ENCODE peak calls at places on chromosomes 7 and 10, in nine cellular contexts. One of them, this sample, is unnamed.

GRCh38 chr10:5659702-5660528 is 6.5 kb downstream of the ASB13 start:
- DNase-seq in brain microvascular endothelial cell: peak; percentile 53
- DNase-seq in astrocyte: peak; percentile 36
- DNase-seq in A549: peak; percentile 55
- DNase-seq in choroid plexus epithelial cell: peak; percentile 73
- DNase-seq in neural crest cell: no peak
- DNase-seq in LNCaP clone FGC: no peak
- DNase-seq in thyroid gland: no peak
- DNase-seq in IMR-90: peak; percentile 79
- DNase-seq in this sample: no peak

GRCh38 chr7:139065323-139065722 is 29.5 kb upstream of the ZC3HAV1L start:
- DNase-seq in brain microvascular endothelial cell: no peak
- DNase-seq in astrocyte: no peak
- DNase-seq in A549: no peak
- DNase-seq in choroid plexus epithelial cell: no peak
- DNase-seq in neural crest cell: no peak
- DNase-seq in LNCaP clone FGC: no peak
- DNase-seq in thyroid gland: no peak
- DNase-seq in IMR-90: peak; percentile 32
- DNase-seq in this sample: no peak

GRCh38 chr10:33776419-33776818 is 442.0 kb upstream of the NRP1 start:
- DNase-seq in brain microvascular endothelial cell: no peak
- DNase-seq in astrocyte: no peak
- DNase-seq in A549: no peak
- DNase-seq in choroid plexus epithelial cell: no peak
- DNase-seq in neural crest cell: no peak
- DNase-seq in LNCaP clone FGC: no peak
- DNase-seq in thyroid gland: no peak
- DNase-seq in IMR-90: no peak
- DNase-seq in this sample: no peak

GRCh38 chr7:114715907-114716306 is 206.0 kb upstream of the MDFIC start:
- DNase-seq in brain microvascular endothelial cell: peak; percentile 31
- DNase-seq in astrocyte: peak; percentile 45
- DNase-seq in A549: no peak
- DNase-seq in choroid plexus epithelial cell: no peak
- DNase-seq in neural crest cell: no peak
- DNase-seq in LNCaP clone FGC: no peak
- DNase-seq in thyroid gland: no peak
- DNase-seq in IMR-90: peak; percentile 61
- DNase-seq in this sample: no peak

GRCh38 chr7:151342811-151343210 is 1.2 kb downstream of the NUB1 start:
- DNase-seq in brain microvascular endothelial cell: no peak
- DNase-seq in astrocyte: no peak
- DNase-seq in A549: no peak
- DNase-seq in choroid plexus epithelial cell: no peak
- DNase-seq in neural crest cell: no peak
- DNase-seq in LNCaP clone FGC: no peak
- DNase-seq in thyroid gland: no peak
- DNase-seq in IMR-90: no peak
- DNase-seq in this sample: no peak

GRCh38 chr7:149284850-149285580 is 23.0 kb downstream of the ZNF783 start:
- DNase-seq in brain microvascular endothelial cell: peak; percentile 88
- DNase-seq in astrocyte: peak; percentile 69
- DNase-seq in A549: peak; percentile 83
- DNase-seq in choroid plexus epithelial cell: peak; percentile 91
- DNase-seq in neural crest cell: peak; percentile 93
- DNase-seq in LNCaP clone FGC: peak; percentile 85
- DNase-seq in thyroid gland: peak; percentile 98
- DNase-seq in IMR-90: peak; percentile 80
- DNase-seq in this sample: peak; percentile 95

GRCh38 chr7:41967156-41967555 is 264.3 kb upstream of the INHBA start:
- DNase-seq in brain microvascular endothelial cell: no peak
- DNase-seq in astrocyte: peak; percentile 41
- DNase-seq in A549: no peak
- DNase-seq in choroid plexus epithelial cell: peak; percentile 54
- DNase-seq in neural crest cell: no peak
- DNase-seq in LNCaP clone FGC: no peak
- DNase-seq in thyroid gland: no peak
- DNase-seq in IMR-90: peak; percentile 72
- DNase-seq in this sample: no peak

GRCh38 chr10:114283535-114283934 is 44.5 kb downstream of the VWA2 start:
- DNase-seq in brain microvascular endothelial cell: no peak
- DNase-seq in astrocyte: no peak
- DNase-seq in A549: no peak
- DNase-seq in choroid plexus epithelial cell: no peak
- DNase-seq in neural crest cell: no peak
- DNase-seq in LNCaP clone FGC: no peak
- DNase-seq in thyroid gland: no peak
- DNase-seq in IMR-90: no peak
- DNase-seq in this sample: no peak

GRCh38 chr7:116863168-116863670 is 832 bp downstream of the CAPZA2 start:
- DNase-seq in brain microvascular endothelial cell: peak; percentile 15
- DNase-seq in astrocyte: no peak
- DNase-seq in A549: peak; percentile 31
- DNase-seq in choroid plexus epithelial cell: peak; percentile 39
- DNase-seq in neural crest cell: no peak
- DNase-seq in LNCaP clone FGC: no peak
- DNase-seq in thyroid gland: peak; percentile 23
- DNase-seq in IMR-90: peak; percentile 21
- DNase-seq in this sample: no peak

GRCh38 chr7:91314591-91315323 is 50.5 kb downstream of the FZD1 start:
- DNase-seq in brain microvascular endothelial cell: no peak
- DNase-seq in astrocyte: no peak
- DNase-seq in A549: no peak
- DNase-seq in choroid plexus epithelial cell: no peak
- DNase-seq in neural crest cell: no peak
- DNase-seq in LNCaP clone FGC: no peak
- DNase-seq in thyroid gland: no peak
- DNase-seq in IMR-90: no peak
- DNase-seq in this sample: no peak

GRCh38 chr7:117616694-117617093 is 136.9 kb downstream of the CFTR start:
- DNase-seq in brain microvascular endothelial cell: no peak
- DNase-seq in astrocyte: no peak
- DNase-seq in A549: peak; percentile 65
- DNase-seq in choroid plexus epithelial cell: no peak
- DNase-seq in neural crest cell: no peak
- DNase-seq in LNCaP clone FGC: no peak
- DNase-seq in thyroid gland: no peak
- DNase-seq in IMR-90: no peak
- DNase-seq in this sample: no peak

DNA sequence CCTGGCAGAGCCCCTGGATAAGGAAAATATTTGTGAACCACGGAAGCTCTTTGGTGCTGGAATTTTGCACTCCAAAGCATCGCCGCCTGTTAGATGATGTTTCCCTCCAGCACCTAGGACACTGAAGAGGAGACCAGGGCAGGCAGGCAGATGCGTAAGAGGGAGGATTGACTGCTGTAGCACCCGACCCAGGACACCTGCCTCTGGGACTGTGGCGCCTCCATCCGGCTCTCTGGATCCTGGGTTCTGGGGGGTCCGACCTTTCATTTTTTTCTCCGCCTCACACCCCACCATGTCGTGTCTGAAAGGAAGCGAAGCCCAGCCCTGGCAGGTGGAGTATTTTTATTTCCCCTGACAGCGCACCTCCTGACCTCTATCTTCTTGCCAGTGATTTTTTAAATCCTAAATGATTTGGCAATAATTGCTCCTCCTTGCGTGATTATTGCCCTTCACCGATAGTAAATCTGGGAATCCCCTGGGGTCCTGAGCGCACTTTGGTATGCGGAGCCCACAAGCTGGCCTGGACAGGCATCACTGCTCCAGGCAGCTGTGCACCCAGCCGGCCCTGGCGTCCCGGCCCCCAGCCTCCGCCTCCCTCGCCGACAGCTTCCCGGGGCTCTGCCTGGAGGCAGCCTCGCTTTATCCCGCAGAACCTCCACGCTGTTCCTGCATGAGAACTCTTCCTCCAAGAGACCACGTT is 48.4 kb downstream of the LHPP start:
- DNase-seq in brain microvascular endothelial cell: no peak
- DNase-seq in astrocyte: no peak
- DNase-seq in A549: no peak
- DNase-seq in choroid plexus epithelial cell: no peak
- DNase-seq in neural crest cell: no peak
- DNase-seq in LNCaP clone FGC: no peak
- DNase-seq in thyroid gland: no peak
- DNase-seq in IMR-90: no peak
- DNase-seq in this sample: no peak
- TF ChIP-seq CTCF in brain microvascular endothelial cell: no peak
- TF ChIP-seq CTCF in astrocyte: no peak
- TF ChIP-seq CTCF in A549: no peak
- TF ChIP-seq CTCF in choroid plexus epithelial cell: no peak
- TF ChIP-seq CTCF in neural crest cell: no peak
- TF ChIP-seq CTCF in LNCaP clone FGC: no peak
- TF ChIP-seq CTCF in thyroid gland: no peak
- TF ChIP-seq CTCF in IMR-90: no peak
- TF ChIP-seq CTCF in this sample: no peak

GRCh38 chr7:89771003-89771636 is 383.1 kb upstream of the STEAP1 start:
- DNase-seq in brain microvascular endothelial cell: no peak
- DNase-seq in astrocyte: no peak
- DNase-seq in A549: no peak
- DNase-seq in choroid plexus epithelial cell: peak; percentile 0
- DNase-seq in neural crest cell: no peak
- DNase-seq in LNCaP clone FGC: no peak
- DNase-seq in thyroid gland: no peak
- DNase-seq in IMR-90: no peak
- DNase-seq in this sample: no peak
- TF ChIP-seq CTCF in brain microvascular endothelial cell: no peak
- TF ChIP-seq CTCF in astrocyte: no peak
- TF ChIP-seq CTCF in A549: no peak
- TF ChIP-seq CTCF in choroid plexus epithelial cell: no peak
- TF ChIP-seq CTCF in neural crest cell: peak; percentile 44
- TF ChIP-seq CTCF in LNCaP clone FGC: peak; percentile 33
- TF ChIP-seq CTCF in thyroid gland: no peak
- TF ChIP-seq CTCF in IMR-90: no peak
- TF ChIP-seq CTCF in this sample: no peak

GRCh38 chr10:69665457-69666320 is 35.6 kb downstream of the FAM241B start:
- DNase-seq in brain microvascular endothelial cell: no peak
- DNase-seq in astrocyte: no peak
- DNase-seq in A549: no peak
- DNase-seq in choroid plexus epithelial cell: no peak
- DNase-seq in neural crest cell: no peak
- DNase-seq in LNCaP clone FGC: no peak
- DNase-seq in thyroid gland: no peak
- DNase-seq in IMR-90: no peak
- DNase-seq in this sample: no peak

GRCh38 chr10:69661414-69662172 is 31.5 kb downstream of the FAM241B start:
- DNase-seq in brain microvascular endothelial cell: no peak
- DNase-seq in astrocyte: no peak
- DNase-seq in A549: no peak
- DNase-seq in choroid plexus epithelial cell: no peak
- DNase-seq in neural crest cell: no peak
- DNase-seq in LNCaP clone FGC: no peak
- DNase-seq in thyroid gland: no peak
- DNase-seq in IMR-90: no peak
- DNase-seq in this sample: no peak

GRCh38 chr10:69662173-69662685 is 32.2 kb downstream of the FAM241B start:
- DNase-seq in brain microvascular endothelial cell: no peak
- DNase-seq in astrocyte: no peak
- DNase-seq in A549: no peak
- DNase-seq in choroid plexus epithelial cell: no peak
- DNase-seq in neural crest cell: no peak
- DNase-seq in LNCaP clone FGC: peak; percentile 58
- DNase-seq in thyroid gland: no peak
- DNase-seq in IMR-90: no peak
- DNase-seq in this sample: no peak

GRCh38 chr10:69662901-69663300 is 32.9 kb downstream of the FAM241B start:
- DNase-seq in brain microvascular endothelial cell: no peak
- DNase-seq in astrocyte: no peak
- DNase-seq in A549: no peak
- DNase-seq in choroid plexus epithelial cell: no peak
- DNase-seq in neural crest cell: no peak
- DNase-seq in LNCaP clone FGC: no peak
- DNase-seq in thyroid gland: no peak
- DNase-seq in IMR-90: no peak
- DNase-seq in this sample: no peak

GRCh38 chr10:69663548-69663947 is 33.5 kb downstream of the FAM241B start:
- DNase-seq in brain microvascular endothelial cell: no peak
- DNase-seq in astrocyte: no peak
- DNase-seq in A549: no peak
- DNase-seq in choroid plexus epithelial cell: no peak
- DNase-seq in neural crest cell: no peak
- DNase-seq in LNCaP clone FGC: no peak
- DNase-seq in thyroid gland: no peak
- DNase-seq in IMR-90: no peak
- DNase-seq in this sample: no peak
- TF ChIP-seq CTCF in brain microvascular endothelial cell: peak; percentile 4
- TF ChIP-seq CTCF in astrocyte: no peak
- TF ChIP-seq CTCF in A549: no peak
- TF ChIP-seq CTCF in choroid plexus epithelial cell: no peak
- TF ChIP-seq CTCF in neural crest cell: peak; percentile 24
- TF ChIP-seq CTCF in LNCaP clone FGC: peak; percentile 6
- TF ChIP-seq CTCF in thyroid gland: no peak
- TF ChIP-seq CTCF in IMR-90: no peak
- TF ChIP-seq CTCF in this sample: no peak

GRCh38 chr7:64310426-64310825 is 3.3 kb upstream of the ZNF736 start:
- DNase-seq in brain microvascular endothelial cell: no peak
- DNase-seq in astrocyte: no peak
- DNase-seq in A549: no peak
- DNase-seq in choroid plexus epithelial cell: no peak
- DNase-seq in neural crest cell: no peak
- DNase-seq in LNCaP clone FGC: no peak
- DNase-seq in thyroid gland: no peak
- DNase-seq in IMR-90: no peak
- DNase-seq in this sample: no peak

GRCh38 chr7:64312826-64313225 is 935 bp upstream of the ZNF736 start:
- DNase-seq in brain microvascular endothelial cell: no peak
- DNase-seq in astrocyte: no peak
- DNase-seq in A549: no peak
- DNase-seq in choroid plexus epithelial cell: peak; percentile 5
- DNase-seq in neural crest cell: no peak
- DNase-seq in LNCaP clone FGC: no peak
- DNase-seq in thyroid gland: peak; percentile 8
- DNase-seq in IMR-90: no peak
- DNase-seq in this sample: no peak

GRCh38 chr7:64308019-64308275 is 5.8 kb upstream of the ZNF736 start:
- DNase-seq in brain microvascular endothelial cell: no peak
- DNase-seq in astrocyte: no peak
- DNase-seq in A549: no peak
- DNase-seq in choroid plexus epithelial cell: no peak
- DNase-seq in neural crest cell: no peak
- DNase-seq in LNCaP clone FGC: no peak
- DNase-seq in thyroid gland: peak; percentile 12
- DNase-seq in IMR-90: no peak
- DNase-seq in this sample: no peak

DNA sequence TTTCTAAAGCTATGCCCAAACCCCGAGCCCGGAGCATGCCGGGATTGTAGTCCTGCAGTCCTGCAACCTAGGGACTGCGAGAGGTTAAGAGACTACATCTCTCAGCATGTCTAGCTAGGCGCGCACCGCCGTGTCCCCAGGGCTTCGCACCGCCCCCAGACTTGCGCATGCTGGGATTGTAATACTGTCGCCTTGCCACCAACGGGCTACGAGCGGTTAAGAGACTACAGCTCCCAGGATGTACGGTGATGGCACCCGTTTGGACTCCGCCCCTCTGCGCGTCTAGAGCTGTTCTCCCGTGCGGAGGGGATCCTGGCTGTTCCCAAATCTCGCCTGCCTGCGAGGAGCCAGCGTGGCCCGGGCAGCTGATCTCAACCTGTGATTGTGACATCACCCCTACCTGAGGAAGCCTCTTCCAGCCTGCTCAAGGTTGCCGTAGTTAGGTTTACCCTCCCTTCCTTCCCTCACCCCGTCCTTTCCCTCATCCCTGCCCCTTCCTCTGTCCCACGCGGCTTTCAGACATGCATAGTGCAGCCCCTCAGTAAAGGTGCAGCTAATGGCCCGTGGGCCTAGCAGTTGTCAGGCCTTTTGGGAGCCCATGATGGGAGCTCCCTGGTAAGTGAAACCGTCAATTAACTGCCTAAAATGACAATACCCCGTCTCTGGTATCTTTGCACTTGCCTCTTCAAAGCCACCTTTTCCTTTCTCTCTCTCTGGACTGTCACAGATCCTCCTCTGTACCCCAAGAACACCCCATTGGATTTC is 6.3 kb upstream of the ZNF736 start:
- DNase-seq in brain microvascular endothelial cell: peak; percentile 73
- DNase-seq in astrocyte: peak; percentile 75
- DNase-seq in A549: no peak
- DNase-seq in choroid plexus epithelial cell: peak; percentile 82
- DNase-seq in neural crest cell: no peak
- DNase-seq in LNCaP clone FGC: peak; percentile 98
- DNase-seq in thyroid gland: peak; percentile 97
- DNase-seq in IMR-90: peak; percentile 68
- DNase-seq in this sample: peak; percentile 87
- TF ChIP-seq CTCF in brain microvascular endothelial cell: no peak
- TF ChIP-seq CTCF in astrocyte: no peak
- TF ChIP-seq CTCF in A549: no peak
- TF ChIP-seq CTCF in choroid plexus epithelial cell: no peak
- TF ChIP-seq CTCF in neural crest cell: no peak
- TF ChIP-seq CTCF in LNCaP clone FGC: no peak
- TF ChIP-seq CTCF in thyroid gland: peak; percentile 36
- TF ChIP-seq CTCF in IMR-90: no peak
- TF ChIP-seq CTCF in this sample: no peak